ENCODE peak calls at places on chromosomes 2 and 18, in eight cellular contexts. R is upper lobe of right lung, D is neural progenitor cell, E is esophagus squamous epithelium, H is astrocyte, G is pancreas, C is stomach, V is A549. Y is an unnamed sample.

GRCh38 chr2:55916473-55917049 is 7.0 kb downstream of the EFEMP1 start:
- DNase-seq in V (no peak), E (no peak), R (no peak), G (no peak), D (no peak), C (no peak), H (peak; percentile 55), Y (no peak)

GRCh38 chr2:119234021-119235019 is 10.7 kb downstream of the STEAP3 start:
- DNase-seq in G (no peak), C (no peak), D (peak; percentile 90), E (no peak), R (no peak), V (peak; percentile 35), H (no peak), Y (no peak)

GRCh38 chr2:174263989-174264388 is 15.7 kb upstream of the OLA1 start:
- DNase-seq in E (no peak), C (no peak), V (peak; percentile 81), G (no peak), H (peak; percentile 76), R (no peak), D (no peak), Y (peak; percentile 78)

GRCh38 chr2:138730497-138731030 is 49.6 kb downstream of the NXPH2 start:
- DNase-seq in E (no peak), C (no peak), G (no peak), D (no peak), H (no peak), V (no peak), R (no peak), Y (no peak)

GRCh38 chr2:187155472-187155871 is 292.6 kb downstream of the CALCRL start:
- DNase-seq in H (no peak), R (no peak), G (no peak), D (no peak), V (no peak), E (no peak), C (no peak), Y (no peak)

GRCh38 chr2:41722668-41723369 is 325.0 kb upstream of the PKDCC start:
- DNase-seq in G (no peak), R (no peak), H (peak; percentile 42), C (no peak), V (no peak), E (no peak), D (no peak), Y (peak; percentile 75)

GRCh38 chr2:147327636-147328035 is 517.2 kb upstream of the ACVR2A start:
- DNase-seq in R (no peak), G (no peak), E (no peak), H (no peak), C (no peak), D (no peak), V (no peak), Y (no peak)

GRCh38 chr2:117085719-117086118 is 728.8 kb upstream of the DDX18 start:
- DNase-seq in G (no peak), E (no peak), C (no peak), R (no peak), H (no peak), V (no peak), D (no peak), Y (no peak)

GRCh38 chr18:24600076-24600654 is 139.7 kb downstream of the HRH4 start:
- DNase-seq in E (no peak), H (peak; percentile 36), D (peak; percentile 83), R (no peak), C (no peak), V (peak; percentile 41), G (peak; percentile 12), Y (peak; percentile 32)

GRCh38 chr2:85376291-85377065 is 21.9 kb downstream of the ELMOD3 start:
- DNase-seq in R (no peak), H (peak; percentile 18), G (no peak), D (no peak), V (no peak), E (no peak), C (no peak), Y (no peak)

GRCh38 chr2:26642437-26642836 is 1.3 kb upstream of the CIB4 start:
- DNase-seq in D (no peak), E (no peak), C (no peak), G (no peak), H (no peak), V (no peak), R (no peak), Y (no peak)

GRCh38 chr18:63273170-63273925 is 46.2 kb downstream of the BCL2 start:
- DNase-seq in E (no peak), D (no peak), G (no peak), C (no peak), R (no peak), H (no peak), V (no peak), Y (no peak)

GRCh38 chr18:47036298-47036874 is 965 bp upstream of the ELOA2 start:
- DNase-seq in D (peak; percentile 39), G (no peak), E (no peak), V (peak; percentile 29), C (no peak), H (peak; percentile 4), R (no peak), Y (peak; percentile 36)

GRCh38 chr2:35428548-35428947 is 927.0 kb upstream of the CRIM1 start:
- DNase-seq in V (peak; percentile 58), G (peak; percentile 23), R (no peak), E (no peak), C (peak; percentile 32), D (peak; percentile 60), H (no peak), Y (peak; percentile 1)

DNA sequence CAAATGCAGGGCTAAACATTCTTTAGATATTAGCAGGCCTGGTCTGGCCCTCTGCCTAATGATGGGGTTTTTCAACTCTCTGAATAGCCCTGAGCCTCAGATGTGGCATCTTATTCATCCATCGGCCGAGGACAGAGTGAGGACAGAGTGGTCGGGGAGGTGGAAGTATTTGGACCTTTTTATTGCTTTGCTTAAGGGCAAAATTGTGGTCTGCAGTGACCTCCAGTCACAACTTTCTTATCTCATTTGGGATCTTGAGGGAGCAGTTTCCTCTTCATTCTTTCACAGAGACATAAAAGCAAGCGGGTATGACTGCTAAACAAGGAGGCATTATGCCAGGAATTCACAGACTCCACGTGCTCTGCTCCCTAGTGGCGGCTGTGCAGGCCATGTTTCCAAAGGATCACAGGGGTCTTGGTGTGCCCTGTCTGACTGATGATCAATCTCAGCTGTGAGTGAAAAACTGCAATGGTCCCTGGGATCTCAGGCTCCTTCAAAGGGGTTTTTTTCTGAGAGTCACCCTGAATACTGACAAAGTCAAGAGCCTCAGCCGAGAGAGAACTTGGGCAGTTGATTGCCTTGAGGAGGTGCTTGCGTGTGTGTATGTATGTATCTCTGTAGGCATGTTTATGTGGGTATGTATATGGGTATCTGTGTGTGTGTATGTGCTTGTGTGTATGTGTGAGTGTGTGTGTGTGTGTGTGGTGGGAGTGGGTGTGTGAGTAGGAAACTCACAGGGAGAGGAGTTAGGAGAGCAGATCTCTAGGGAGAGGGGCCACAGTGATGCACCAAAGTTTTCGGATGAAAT is 47.6 kb downstream of the RAPGEF4 start:
- DNase-seq in E (no peak), C (no peak), G (peak; percentile 16), V (peak; percentile 14), D (peak; percentile 13), H (peak; percentile 99), R (no peak), Y (peak; percentile 81)
- H3K27ac ChIP-seq in E (no peak overlapping the region), C (no peak overlapping the region), G (no peak overlapping the region), V (no peak overlapping the region), D (no peak overlapping the region), H (peak overlapping the region; percentile 34), R (no peak overlapping the region), Y (peak overlapping the region; percentile 38)

GRCh38 chr2:101387151-101387807 is at the start of gene CREG2:
- DNase-seq in R (peak; percentile 83), C (peak; percentile 75), H (peak; percentile 38), V (peak; percentile 73), E (no peak), D (peak; percentile 91), G (peak; percentile 65), Y (peak; percentile 38)
- TF ChIP-seq CTCF in R (peak; percentile 41), C (peak; percentile 18), H (peak; percentile 2), V (peak; percentile 81), E (no peak), D (peak; percentile 65), G (peak; percentile 14), Y (peak; percentile 46)

GRCh38 chr2:237084444-237084843 is 1.2 kb upstream of the COPS8 start:
- DNase-seq in E (no peak), G (no peak), H (no peak), D (no peak), V (no peak), C (no peak), R (no peak), Y (no peak)
- H3K4me3 ChIP-seq in E (no peak overlapping the region), G (no peak overlapping the region), H (peak overlapping the region; percentile 92), D (peak overlapping the region; percentile 82), V (peak overlapping the region; percentile 68), C (no peak overlapping the region), R (peak overlapping the region; percentile 79), Y (no peak overlapping the region)

DNA sequence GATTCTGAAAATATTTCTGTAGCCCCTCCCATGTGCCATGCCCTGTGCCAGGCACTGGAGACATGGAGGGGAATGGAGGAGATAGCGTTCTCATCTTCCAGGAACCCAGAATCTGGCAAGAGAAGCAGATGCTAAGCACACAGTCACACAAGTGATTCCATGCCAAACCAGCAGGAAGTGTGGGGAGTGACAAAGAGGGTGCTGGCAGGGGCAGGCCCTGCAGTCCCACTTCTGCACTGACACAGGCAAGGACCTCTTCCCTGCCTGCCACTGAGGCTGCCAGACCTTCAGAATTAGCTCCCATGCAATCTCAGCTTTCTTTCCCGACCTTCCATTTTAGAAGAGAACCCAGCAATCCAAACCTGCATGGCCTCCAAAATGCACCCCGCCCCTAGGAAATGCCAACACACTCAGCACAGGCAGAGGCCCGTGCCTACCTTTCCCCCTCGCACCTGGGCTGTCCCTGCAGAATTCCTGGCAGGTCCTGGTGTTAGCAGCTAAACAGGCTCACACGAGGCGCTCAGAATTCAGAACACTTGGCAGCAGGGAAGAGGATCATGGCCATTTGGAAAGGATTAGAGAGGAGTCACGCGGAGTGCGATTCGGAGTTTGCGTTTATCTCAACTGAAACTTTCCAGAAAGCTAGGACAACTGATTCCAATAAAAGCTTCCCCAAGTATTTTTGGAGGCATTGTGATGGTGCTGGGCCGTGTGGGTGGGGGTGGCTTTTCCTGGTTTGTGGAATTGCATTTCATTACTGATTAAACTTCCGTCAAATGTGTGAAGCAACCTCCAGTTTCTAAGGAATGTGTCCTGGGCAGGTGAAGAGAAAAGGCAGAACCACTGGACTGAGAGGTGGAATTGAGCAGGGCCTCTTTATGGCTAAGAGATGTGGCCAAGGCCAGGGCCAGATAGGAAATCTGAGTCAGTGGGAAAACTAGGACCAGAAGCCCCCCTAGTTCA is 155.4 kb downstream of the MSH2 start:
- DNase-seq in V (no peak), E (no peak), H (peak; percentile 10), D (peak; percentile 48), G (no peak), R (no peak), C (no peak), Y (no peak)
- H3K27ac ChIP-seq in V (no peak overlapping the region), E (no peak overlapping the region), H (no peak overlapping the region), D (no peak overlapping the region), G (no peak overlapping the region), R (no peak overlapping the region), C (no peak overlapping the region), Y (no peak overlapping the region)

GRCh38 chr2:44620189-44620990 is 258.6 kb downstream of the CAMKMT start:
- DNase-seq in E (no peak), H (no peak), C (no peak), V (peak; percentile 49), D (no peak), R (no peak), G (no peak), Y (no peak)

GRCh38 chr2:44618378-44619023 is 256.8 kb downstream of the CAMKMT start:
- DNase-seq in V (no peak), D (no peak), H (no peak), R (no peak), G (no peak), E (no peak), C (no peak), Y (no peak)

GRCh38 chr2:44628297-44628696 is 266.6 kb downstream of the CAMKMT start:
- DNase-seq in D (no peak), H (no peak), G (no peak), R (no peak), V (no peak), C (no peak), E (no peak), Y (no peak)

GRCh38 chr2:44623622-44624351 is 262.0 kb downstream of the CAMKMT start:
- DNase-seq in C (no peak), G (no peak), H (no peak), D (no peak), R (no peak), V (peak; percentile 6), E (no peak), Y (no peak)
- TF ChIP-seq CTCF in C (no peak), G (no peak), H (no peak), D (peak; percentile 23), R (no peak), V (no peak), E (no peak), Y (no peak)

Y was measured in brain microvascular endothelial cell.